ENCODE peak calls at places on chromosomes 7 and 10, in six cellular contexts. Q is amygdala, N is hippocampal formation, L is NCI-H2029 treated with DMSO at 0.1 percent for 48 hours, W is ecto neural progenitor cell, Y is GM06990. P is an unnamed sample.

GRCh38 chr7:116165717-116166116 is 44.6 kb upstream of the TES start:
- DNase-seq in Q (no peak), N (no peak), L (no peak), W (no peak), Y (peak; percentile 53), P (no peak)

GRCh38 chr7:20312562-20312961 is 18.1 kb upstream of the ITGB8 start:
- DNase-seq in Q (no peak), N (no peak), L (peak; percentile 75), W (no peak), Y (no peak), P (no peak)

GRCh38 chr7:112505495-112505894 is 24.7 kb downstream of the LSMEM1 start:
- DNase-seq in Q (no peak), N (no peak), L (no peak), W (no peak), Y (no peak), P (no peak)

GRCh38 chr7:2521952-2522591 is 2.5 kb downstream of the LFNG start:
- DNase-seq in Q (no peak), N (no peak), L (no peak), W (no peak), Y (peak; percentile 45), P (no peak)

GRCh38 chr10:32961892-32962369 is 3.9 kb upstream of the ITGB1 start:
- DNase-seq in Q (no peak), N (no peak), L (no peak), W (no peak), Y (no peak), P (no peak)

GRCh38 chr10:131645756-131646155 is 255.1 kb upstream of the PPP2R2D start:
- DNase-seq in Q (no peak), N (no peak), L (no peak), W (peak; percentile 40), Y (no peak), P (no peak)

GRCh38 chr7:101172005-101172853 is 6.9 kb upstream of the VGF start:
- DNase-seq in Q (no peak), N (no peak), L (peak; percentile 45), W (peak; percentile 55), Y (peak; percentile 27), P (no peak)

GRCh38 chr7:76296743-76297740 is 5.4 kb upstream of the HSPB1 start:
- DNase-seq in Q (no peak), N (no peak), L (no peak), W (no peak), Y (no peak), P (no peak)

GRCh38 chr7:55235115-55235514 is 130.0 kb upstream of the LANCL2 start:
- DNase-seq in Q (no peak), N (no peak), L (no peak), W (no peak), Y (no peak), P (no peak)

GRCh38 chr7:154744861-154745258 is 258.1 kb downstream of the PAXIP1 start:
- DNase-seq in Q (no peak), N (no peak), L (no peak), W (no peak), Y (no peak), P (no peak)

GRCh38 chr7:90625051-90625450 is 28.9 kb downstream of the CDK14 start:
- DNase-seq in Q (no peak), N (no peak), L (no peak), W (no peak), Y (no peak), P (no peak)

GRCh38 chr10:34078017-34078416 is 737.1 kb downstream of the PARD3 start:
- DNase-seq in Q (no peak), N (no peak), L (no peak), W (no peak), Y (no peak), P (no peak)

GRCh38 chr10:69867699-69868558 is 66.2 kb downstream of the COL13A1 start:
- DNase-seq in Q (no peak), N (no peak), L (no peak), W (no peak), Y (no peak), P (peak; percentile 76)

GRCh38 chr10:82883588-82883987 is 1008.6 kb downstream of the NRG3 start:
- DNase-seq in Q (no peak), N (no peak), L (no peak), W (no peak), Y (no peak), P (no peak)

GRCh38 chr7:7641129-7641663 is 644 bp downstream of the UMAD1 start:
- DNase-seq in Q (no peak), N (no peak), L (no peak), W (no peak), Y (no peak), P (peak; percentile 38)

GRCh38 chr10:132704008-132704814 is 81.7 kb downstream of the NKX6-2 start:
- DNase-seq in Q (no peak), N (no peak), L (no peak), W (no peak), Y (no peak), P (no peak)

GRCh38 chr10:77406764-77407430 is 230.7 kb downstream of the KCNMA1 start:
- DNase-seq in Q (no peak), N (no peak), L (no peak), W (no peak), Y (no peak), P (no peak)

GRCh38 chr10:69749180-69750010 is 52.3 kb upstream of the COL13A1 start:
- DNase-seq in Q (no peak), N (no peak), L (no peak), W (no peak), Y (no peak), P (no peak)

GRCh38 chr10:71727429-71728217 is 8.0 kb upstream of the C10orf105 start:
- DNase-seq in Q (no peak), N (peak; percentile 18), L (peak; percentile 59), W (no peak), Y (peak; percentile 81), P (no peak)

GRCh38 chr7:158672975-158673374 is 31.6 kb downstream of the NCAPG2 start:
- DNase-seq in Q (no peak), N (no peak), L (no peak), W (no peak), Y (no peak), P (no peak)